ENCODE peak calls at places on chromosomes 12 and 14, in eight cellular contexts. One of them, this sample, is unnamed.

GRCh38 chr12:3600039-3600720 is 109.2 kb downstream of the PRMT8 start:
- DNase-seq in tibial nerve: no peak
- DNase-seq in SK-N-SH: peak; percentile 34
- DNase-seq in transverse colon: no peak
- DNase-seq in sigmoid colon: no peak
- DNase-seq in esophagus muscularis mucosa: no peak
- DNase-seq in stomach: no peak
- DNase-seq in ovary: no peak
- DNase-seq in this sample: no peak

GRCh38 chr14:100446572-100446971 is 123.4 kb downstream of the SLC25A47 start:
- DNase-seq in stomach: no peak
- DNase-seq in esophagus muscularis mucosa: no peak
- DNase-seq in SK-N-SH: no peak
- DNase-seq in sigmoid colon: no peak
- DNase-seq in tibial nerve: no peak
- DNase-seq in transverse colon: no peak
- DNase-seq in ovary: no peak
- DNase-seq in this sample: no peak

GRCh38 chr14:101540481-101540880 is 20.8 kb upstream of the DIO3 start:
- DNase-seq in sigmoid colon: no peak
- DNase-seq in SK-N-SH: no peak
- DNase-seq in ovary: no peak
- DNase-seq in stomach: no peak
- DNase-seq in esophagus muscularis mucosa: no peak
- DNase-seq in tibial nerve: no peak
- DNase-seq in transverse colon: no peak
- DNase-seq in this sample: no peak

GRCh38 chr12:46674818-46675217 is 151.0 kb downstream of the SLC38A4 start:
- DNase-seq in SK-N-SH: no peak
- DNase-seq in tibial nerve: no peak
- DNase-seq in transverse colon: no peak
- DNase-seq in ovary: no peak
- DNase-seq in esophagus muscularis mucosa: no peak
- DNase-seq in stomach: no peak
- DNase-seq in sigmoid colon: no peak
- DNase-seq in this sample: no peak

GRCh38 chr12:124633954-124634352 is 66.5 kb upstream of the NCOR2 start:
- DNase-seq in transverse colon: no peak
- DNase-seq in tibial nerve: no peak
- DNase-seq in ovary: no peak
- DNase-seq in esophagus muscularis mucosa: no peak
- DNase-seq in sigmoid colon: no peak
- DNase-seq in SK-N-SH: no peak
- DNase-seq in stomach: no peak
- DNase-seq in this sample: no peak

GRCh38 chr12:58346032-58346632 is 404.8 kb downstream of the ATP23 start:
- DNase-seq in SK-N-SH: peak; percentile 25
- DNase-seq in tibial nerve: no peak
- DNase-seq in stomach: no peak
- DNase-seq in esophagus muscularis mucosa: no peak
- DNase-seq in transverse colon: no peak
- DNase-seq in ovary: no peak
- DNase-seq in sigmoid colon: no peak
- DNase-seq in this sample: no peak

GRCh38 chr14:88746042-88746441 is 46.7 kb downstream of the EML5 start:
- DNase-seq in ovary: no peak
- DNase-seq in stomach: no peak
- DNase-seq in tibial nerve: no peak
- DNase-seq in esophagus muscularis mucosa: no peak
- DNase-seq in SK-N-SH: no peak
- DNase-seq in sigmoid colon: no peak
- DNase-seq in transverse colon: no peak
- DNase-seq in this sample: no peak

GRCh38 chr12:66182956-66183355 is 6.1 kb upstream of the IRAK3 start:
- DNase-seq in transverse colon: no peak
- DNase-seq in esophagus muscularis mucosa: no peak
- DNase-seq in stomach: no peak
- DNase-seq in SK-N-SH: no peak
- DNase-seq in sigmoid colon: no peak
- DNase-seq in tibial nerve: no peak
- DNase-seq in ovary: no peak
- DNase-seq in this sample: no peak

GRCh38 chr14:68674538-68675232 is 118.2 kb downstream of the ZFP36L1 start:
- DNase-seq in transverse colon: no peak
- DNase-seq in ovary: no peak
- DNase-seq in esophagus muscularis mucosa: no peak
- DNase-seq in sigmoid colon: peak; percentile 34
- DNase-seq in tibial nerve: no peak
- DNase-seq in stomach: no peak
- DNase-seq in SK-N-SH: no peak
- DNase-seq in this sample: peak; percentile 30

GRCh38 chr14:91350813-91351507 is 66.7 kb downstream of the CCDC88C start:
- DNase-seq in sigmoid colon: no peak
- DNase-seq in tibial nerve: no peak
- DNase-seq in SK-N-SH: no peak
- DNase-seq in ovary: no peak
- DNase-seq in transverse colon: no peak
- DNase-seq in stomach: no peak
- DNase-seq in esophagus muscularis mucosa: no peak
- DNase-seq in this sample: no peak

GRCh38 chr12:44875954-44876553 is at the start of gene NELL2:
- DNase-seq in tibial nerve: no peak
- DNase-seq in transverse colon: peak; percentile 51
- DNase-seq in sigmoid colon: no peak
- DNase-seq in ovary: no peak
- DNase-seq in stomach: no peak
- DNase-seq in SK-N-SH: peak; percentile 83
- DNase-seq in esophagus muscularis mucosa: no peak
- DNase-seq in this sample: peak; percentile 27

GRCh38 chr12:104347374-104348075 is 44.0 kb downstream of the EID3 start:
- DNase-seq in transverse colon: no peak
- DNase-seq in tibial nerve: no peak
- DNase-seq in stomach: no peak
- DNase-seq in SK-N-SH: no peak
- DNase-seq in sigmoid colon: no peak
- DNase-seq in esophagus muscularis mucosa: no peak
- DNase-seq in ovary: no peak
- DNase-seq in this sample: no peak

GRCh38 chr12:53287741-53288216 is 7.6 kb upstream of the PFDN5 start:
- DNase-seq in sigmoid colon: peak; percentile 81
- DNase-seq in SK-N-SH: peak; percentile 72
- DNase-seq in esophagus muscularis mucosa: no peak
- DNase-seq in stomach: peak; percentile 74
- DNase-seq in ovary: peak; percentile 67
- DNase-seq in transverse colon: peak; percentile 79
- DNase-seq in tibial nerve: peak; percentile 82
- DNase-seq in this sample: no peak

GRCh38 chr14:55451398-55451797 is 11.0 kb upstream of the TBPL2 start:
- DNase-seq in tibial nerve: no peak
- DNase-seq in ovary: no peak
- DNase-seq in sigmoid colon: no peak
- DNase-seq in transverse colon: no peak
- DNase-seq in SK-N-SH: no peak
- DNase-seq in stomach: no peak
- DNase-seq in esophagus muscularis mucosa: peak; percentile 42
- DNase-seq in this sample: no peak

GRCh38 chr12:58465418-58465817 is 454.9 kb downstream of the LRIG3 start:
- DNase-seq in sigmoid colon: no peak
- DNase-seq in ovary: no peak
- DNase-seq in SK-N-SH: no peak
- DNase-seq in transverse colon: no peak
- DNase-seq in esophagus muscularis mucosa: no peak
- DNase-seq in stomach: no peak
- DNase-seq in tibial nerve: no peak
- DNase-seq in this sample: no peak

GRCh38 chr12:24109381-24110039 is 160.0 kb upstream of the SOX5 start:
- DNase-seq in stomach: no peak
- DNase-seq in sigmoid colon: no peak
- DNase-seq in ovary: no peak
- DNase-seq in esophagus muscularis mucosa: no peak
- DNase-seq in SK-N-SH: peak; percentile 35
- DNase-seq in tibial nerve: no peak
- DNase-seq in transverse colon: no peak
- DNase-seq in this sample: no peak

GRCh38 chr12:29750131-29750927 is 33.4 kb downstream of the TMTC1 start:
- DNase-seq in sigmoid colon: no peak
- DNase-seq in transverse colon: no peak
- DNase-seq in stomach: no peak
- DNase-seq in tibial nerve: no peak
- DNase-seq in esophagus muscularis mucosa: no peak
- DNase-seq in SK-N-SH: no peak
- DNase-seq in ovary: no peak
- DNase-seq in this sample: no peak

GRCh38 chr12:94401326-94401725 is 58.3 kb downstream of the CEP83 start:
- DNase-seq in esophagus muscularis mucosa: no peak
- DNase-seq in tibial nerve: no peak
- DNase-seq in ovary: no peak
- DNase-seq in transverse colon: no peak
- DNase-seq in stomach: no peak
- DNase-seq in SK-N-SH: no peak
- DNase-seq in sigmoid colon: no peak
- DNase-seq in this sample: no peak

GRCh38 chr14:28365510-28365909 is 401.1 kb upstream of the FOXG1 start:
- DNase-seq in tibial nerve: no peak
- DNase-seq in transverse colon: no peak
- DNase-seq in SK-N-SH: no peak
- DNase-seq in esophagus muscularis mucosa: no peak
- DNase-seq in sigmoid colon: no peak
- DNase-seq in ovary: no peak
- DNase-seq in stomach: no peak
- DNase-seq in this sample: no peak

GRCh38 chr14:53547593-53547992 is 394.5 kb upstream of the DDHD1 start:
- DNase-seq in SK-N-SH: no peak
- DNase-seq in esophagus muscularis mucosa: no peak
- DNase-seq in transverse colon: no peak
- DNase-seq in ovary: no peak
- DNase-seq in stomach: no peak
- DNase-seq in tibial nerve: no peak
- DNase-seq in sigmoid colon: no peak
- DNase-seq in this sample: no peak

GRCh38 chr12:114444422-114445279 is 38.7 kb upstream of the TBX5 start:
- DNase-seq in esophagus muscularis mucosa: no peak
- DNase-seq in SK-N-SH: no peak
- DNase-seq in tibial nerve: no peak
- DNase-seq in sigmoid colon: no peak
- DNase-seq in transverse colon: no peak
- DNase-seq in ovary: no peak
- DNase-seq in stomach: no peak
- DNase-seq in this sample: no peak

GRCh38 chr12:119229837-119230236 is 51.1 kb downstream of the HSPB8 start:
- DNase-seq in esophagus muscularis mucosa: no peak
- DNase-seq in sigmoid colon: no peak
- DNase-seq in stomach: no peak
- DNase-seq in SK-N-SH: peak; percentile 53
- DNase-seq in tibial nerve: no peak
- DNase-seq in transverse colon: no peak
- DNase-seq in ovary: no peak
- DNase-seq in this sample: no peak
- TF ChIP-seq EP300 in esophagus muscularis mucosa: no peak
- TF ChIP-seq EP300 in sigmoid colon: no peak
- TF ChIP-seq EP300 in stomach: no peak
- TF ChIP-seq EP300 in SK-N-SH: no peak
- TF ChIP-seq EP300 in tibial nerve: no peak
- TF ChIP-seq EP300 in transverse colon: no peak
- TF ChIP-seq EP300 in ovary: no peak
- TF ChIP-seq EP300 in this sample: no peak

DNA sequence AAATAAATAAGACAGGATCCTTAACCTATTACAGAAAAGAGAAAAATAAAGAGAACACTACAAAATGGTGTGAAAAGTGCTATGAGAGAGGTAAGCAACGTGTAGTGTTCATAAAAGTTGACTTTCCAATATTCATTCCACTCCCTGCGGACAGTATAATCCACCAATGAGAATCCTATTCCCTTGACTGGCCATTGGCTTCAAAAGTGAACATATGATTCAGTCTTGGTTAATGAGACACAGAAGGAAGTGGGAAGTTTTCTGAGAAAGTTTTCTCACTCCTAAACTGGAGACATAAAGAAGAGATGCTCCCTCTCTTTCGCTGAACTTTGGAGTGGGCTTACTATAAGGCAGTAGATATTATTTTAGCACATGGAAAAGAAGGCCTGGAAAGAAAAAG is 153.1 kb downstream of the PAWR start:
- DNase-seq in stomach: no peak
- DNase-seq in esophagus muscularis mucosa: no peak
- DNase-seq in SK-N-SH: no peak
- DNase-seq in transverse colon: no peak
- DNase-seq in tibial nerve: no peak
- DNase-seq in ovary: no peak
- DNase-seq in sigmoid colon: no peak
- DNase-seq in this sample: no peak
- H3K27ac ChIP-seq in stomach: no peak overlapping the region
- H3K27ac ChIP-seq in esophagus muscularis mucosa: no peak overlapping the region
- H3K27ac ChIP-seq in SK-N-SH: no peak overlapping the region
- H3K27ac ChIP-seq in transverse colon: no peak overlapping the region
- H3K27ac ChIP-seq in tibial nerve: no peak overlapping the region
- H3K27ac ChIP-seq in ovary: no peak overlapping the region
- H3K27ac ChIP-seq in sigmoid colon: no peak overlapping the region
- H3K27ac ChIP-seq in this sample: no peak overlapping the region

DNA sequence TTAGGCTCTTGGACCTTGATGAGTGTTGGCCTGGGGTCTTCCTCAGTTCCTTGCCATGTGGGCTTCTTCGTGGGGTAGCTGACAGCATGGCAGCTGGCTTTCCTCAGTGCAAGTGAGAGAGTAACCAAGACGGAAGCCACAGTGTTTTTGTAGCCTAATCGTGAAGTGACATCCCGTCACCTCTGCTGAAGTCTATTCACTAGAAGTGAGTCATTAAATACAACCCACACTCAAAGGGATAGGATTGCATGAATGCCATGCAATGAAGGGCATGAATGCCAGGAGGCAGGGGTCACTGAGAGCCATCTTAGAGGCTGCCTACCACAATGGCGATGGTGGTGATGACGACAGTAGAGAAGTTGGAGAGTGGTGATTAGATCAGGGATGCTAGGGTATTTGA is 13.5 kb upstream of the ASIC1 start:
- DNase-seq in SK-N-SH: no peak
- DNase-seq in ovary: no peak
- DNase-seq in transverse colon: no peak
- DNase-seq in esophagus muscularis mucosa: no peak
- DNase-seq in stomach: no peak
- DNase-seq in sigmoid colon: no peak
- DNase-seq in tibial nerve: no peak
- DNase-seq in this sample: no peak
- TF ChIP-seq EP300 in SK-N-SH: no peak
- TF ChIP-seq EP300 in ovary: no peak
- TF ChIP-seq EP300 in transverse colon: no peak
- TF ChIP-seq EP300 in esophagus muscularis mucosa: no peak
- TF ChIP-seq EP300 in stomach: no peak
- TF ChIP-seq EP300 in sigmoid colon: no peak
- TF ChIP-seq EP300 in tibial nerve: no peak
- TF ChIP-seq EP300 in this sample: no peak

DNA sequence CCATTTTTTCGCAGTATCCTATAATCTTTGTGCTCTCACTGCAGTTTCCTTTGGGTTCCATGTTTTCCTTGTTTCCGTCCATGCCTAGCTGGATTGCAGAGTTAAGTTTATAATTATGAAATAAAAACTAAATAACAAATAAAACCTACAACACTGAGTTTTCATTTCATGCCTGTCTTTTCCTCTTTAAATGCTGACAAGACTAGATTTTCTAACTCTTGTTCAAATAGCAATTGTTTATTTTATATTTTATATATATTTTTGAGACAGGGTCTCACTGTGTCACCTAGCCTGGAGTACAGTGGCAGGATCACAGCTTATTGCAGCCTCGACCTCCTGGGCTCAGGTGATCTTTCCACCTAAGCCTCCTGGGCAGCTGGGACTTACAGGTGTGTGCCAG is 5.3 kb upstream of the GEMIN2 start:
- DNase-seq in ovary: no peak
- DNase-seq in esophagus muscularis mucosa: no peak
- DNase-seq in tibial nerve: no peak
- DNase-seq in stomach: no peak
- DNase-seq in sigmoid colon: no peak
- DNase-seq in transverse colon: no peak
- DNase-seq in SK-N-SH: no peak
- DNase-seq in this sample: no peak
- H3K27ac ChIP-seq in ovary: no peak overlapping the region
- H3K27ac ChIP-seq in esophagus muscularis mucosa: no peak overlapping the region
- H3K27ac ChIP-seq in tibial nerve: no peak overlapping the region
- H3K27ac ChIP-seq in stomach: no peak overlapping the region
- H3K27ac ChIP-seq in sigmoid colon: no peak overlapping the region
- H3K27ac ChIP-seq in transverse colon: no peak overlapping the region
- H3K27ac ChIP-seq in SK-N-SH: no peak overlapping the region
- H3K27ac ChIP-seq in this sample: no peak overlapping the region